ENCODE peak calls at places on chromosomes 2 and 18, in ten cellular contexts. O is progenitor cell of endocrine pancreas; E is B cell; D is mammary epithelial cell; W is AG09309; J is nephron progenitor cell; K is fibroblast of lung; R is kidney epithelial cell; X is brain microvascular endothelial cell; U is CD4-positive, alpha-beta T cell. S is an unnamed sample.

GRCh38 chr2:171762879-171763573 is 75.8 kb downstream of the DYNC1I2 start:
- DNase-seq in O (no peak), E (no peak), D (peak; percentile 45), W (no peak), J (no peak), K (peak; percentile 39), R (no peak), X (peak; percentile 65), U (no peak), S (peak; percentile 24)

GRCh38 chr2:11983401-11983800 is 237.0 kb downstream of the LPIN1 start:
- DNase-seq in O (no peak), E (no peak), D (no peak), W (no peak), J (no peak), K (no peak), R (no peak), X (no peak), U (no peak), S (no peak)

GRCh38 chr2:73232471-73233153 is 427 bp downstream of the PRADC1 start:
- DNase-seq in O (no peak), E (no peak), D (no peak), W (no peak), J (no peak), K (no peak), R (no peak), X (no peak), U (no peak), S (peak; percentile 15)

GRCh38 chr18:23684515-23685197 is 4.6 kb upstream of the LAMA3 start:
- DNase-seq in O (no peak), E (no peak), D (no peak), W (peak; percentile 56), J (no peak), K (no peak), R (no peak), X (peak; percentile 81), U (no peak), S (peak; percentile 48)

GRCh38 chr2:120525056-120526046 is 179.4 kb downstream of the INHBB start:
- DNase-seq in O (no peak), E (no peak), D (no peak), W (no peak), J (no peak), K (no peak), R (no peak), X (no peak), U (no peak), S (no peak)

GRCh38 chr18:111292-112014 is 46.9 kb upstream of the USP14 start:
- DNase-seq in O (peak; percentile 78), E (no peak), D (peak; percentile 66), W (no peak), J (peak; percentile 87), K (peak; percentile 54), R (no peak), X (no peak), U (peak; percentile 54), S (peak; percentile 81)

GRCh38 chr2:201420442-201421113 is 30.7 kb downstream of the TRAK2 start:
- DNase-seq in O (no peak), E (no peak), D (peak; percentile 86), W (no peak), J (no peak), K (peak; percentile 60), R (no peak), X (peak; percentile 59), U (no peak), S (peak; percentile 72)

GRCh38 chr2:20618468-20618885 is 32.4 kb downstream of the HS1BP3 start:
- DNase-seq in O (no peak), E (peak; percentile 7), D (no peak), W (no peak), J (no peak), K (no peak), R (no peak), X (no peak), U (no peak), S (no peak)

GRCh38 chr2:109242654-109243331 is 113.8 kb downstream of the SH3RF3 start:
- DNase-seq in O (no peak), E (no peak), D (peak; percentile 6), W (peak; percentile 85), J (no peak), K (peak; percentile 97), R (peak; percentile 70), X (peak; percentile 84), U (no peak), S (peak; percentile 47)

GRCh38 chr2:12715878-12716249 is 872 bp upstream of the TRIB2 start:
- DNase-seq in O (peak; percentile 70), E (peak; percentile 84), D (peak; percentile 78), W (no peak), J (peak; percentile 66), K (peak; percentile 85), R (no peak), X (peak; percentile 70), U (peak; percentile 69), S (peak; percentile 69)

GRCh38 chr2:197707316-197708213 is 2.4 kb downstream of the MARS2 start:
- DNase-seq in O (no peak), E (no peak), D (peak; percentile 43), W (peak; percentile 28), J (no peak), K (peak; percentile 75), R (peak; percentile 16), X (peak; percentile 44), U (no peak), S (peak; percentile 58)

GRCh38 chr2:84454581-84454980 is 4.5 kb downstream of the SUCLG1 start:
- DNase-seq in O (no peak), E (no peak), D (no peak), W (no peak), J (no peak), K (no peak), R (no peak), X (no peak), U (no peak), S (no peak)

GRCh38 chr2:229715895-229716507 is 1.6 kb upstream of the DNER start:
- DNase-seq in O (no peak), E (no peak), D (peak; percentile 37), W (no peak), J (peak; percentile 37), K (peak; percentile 29), R (peak; percentile 9), X (no peak), U (no peak), S (peak; percentile 50)
- TF ChIP-seq CTCF in O (peak; percentile 61), E (peak; percentile 53), D (peak; percentile 68), W (peak; percentile 36), J (peak; percentile 64), K (peak; percentile 24), R (peak; percentile 62), X (peak; percentile 67), U (peak; percentile 58), S (peak; percentile 76)

DNA sequence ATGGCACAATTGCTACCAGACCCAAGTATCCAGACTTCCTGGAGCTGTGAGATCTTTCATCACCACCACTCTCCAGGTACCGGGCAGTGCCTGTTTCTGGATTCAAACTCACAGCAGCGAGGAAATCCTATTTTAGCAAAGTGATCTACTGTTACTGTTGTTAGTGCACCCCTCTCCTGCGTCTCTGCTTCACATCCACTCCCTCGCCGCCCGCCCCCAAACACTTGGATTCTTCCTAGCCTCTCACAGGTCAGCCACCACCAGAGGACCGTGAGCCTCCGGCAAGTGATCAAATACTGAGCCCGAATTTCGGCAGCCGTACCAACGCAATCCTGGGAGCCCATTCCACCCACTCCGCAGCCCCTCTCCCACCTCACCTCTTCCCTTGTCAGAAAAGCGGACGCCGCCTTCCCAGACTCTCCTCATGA is 519 bp downstream of the METTL4 start:
- DNase-seq in O (peak; percentile 33), E (peak; percentile 77), D (peak; percentile 69), W (no peak), J (peak; percentile 73), K (peak; percentile 78), R (no peak), X (peak; percentile 74), U (peak; percentile 42), S (peak; percentile 52)
- TF ChIP-seq CTCF in O (no peak), E (peak; percentile 30), D (no peak), W (peak; percentile 11), J (no peak), K (no peak), R (no peak), X (peak; percentile 37), U (no peak), S (peak; percentile 17)

GRCh38 chr18:80067897-80068296 is 33.7 kb downstream of the RBFA start:
- DNase-seq in O (no peak), E (no peak), D (no peak), W (no peak), J (no peak), K (no peak), R (no peak), X (no peak), U (no peak), S (no peak)

GRCh38 chr18:80074183-80074582 is 34.9 kb upstream of the ADNP2 start:
- DNase-seq in O (no peak), E (no peak), D (no peak), W (no peak), J (no peak), K (no peak), R (no peak), X (no peak), U (no peak), S (no peak)

GRCh38 chr18:80067321-80067720 is 33.1 kb downstream of the RBFA start:
- DNase-seq in O (no peak), E (no peak), D (no peak), W (no peak), J (no peak), K (no peak), R (no peak), X (no peak), U (no peak), S (no peak)

GRCh38 chr18:80068571-80069272 is 34.5 kb downstream of the RBFA start:
- DNase-seq in O (no peak), E (no peak), D (no peak), W (no peak), J (no peak), K (no peak), R (no peak), X (no peak), U (no peak), S (peak; percentile 8)

DNA sequence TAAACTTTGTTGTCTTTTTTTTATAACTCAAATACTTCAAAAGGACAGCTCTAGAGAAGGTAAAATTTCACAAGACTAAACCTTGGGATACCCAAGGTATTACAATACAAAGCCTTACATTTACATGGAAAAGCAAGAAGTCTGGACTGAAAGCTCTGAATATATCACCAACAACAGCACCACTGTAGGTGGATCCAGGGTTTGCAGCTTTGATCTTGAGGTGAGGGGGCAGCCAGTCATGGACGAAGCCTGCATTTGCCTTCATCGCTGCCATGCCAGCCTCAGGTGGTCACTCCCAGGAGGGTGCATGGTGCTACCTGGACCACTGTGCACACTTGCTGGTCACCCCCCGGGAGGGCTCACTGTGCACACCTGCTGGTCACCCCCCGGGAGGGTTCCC is 36.6 kb downstream of the RBFA start:
- DNase-seq in O (no peak), E (no peak), D (no peak), W (no peak), J (no peak), K (no peak), R (no peak), X (no peak), U (no peak), S (no peak)
- TF ChIP-seq CTCF in O (no peak), E (no peak), D (no peak), W (no peak), J (no peak), K (no peak), R (no peak), X (no peak), U (no peak), S (no peak)

DNA sequence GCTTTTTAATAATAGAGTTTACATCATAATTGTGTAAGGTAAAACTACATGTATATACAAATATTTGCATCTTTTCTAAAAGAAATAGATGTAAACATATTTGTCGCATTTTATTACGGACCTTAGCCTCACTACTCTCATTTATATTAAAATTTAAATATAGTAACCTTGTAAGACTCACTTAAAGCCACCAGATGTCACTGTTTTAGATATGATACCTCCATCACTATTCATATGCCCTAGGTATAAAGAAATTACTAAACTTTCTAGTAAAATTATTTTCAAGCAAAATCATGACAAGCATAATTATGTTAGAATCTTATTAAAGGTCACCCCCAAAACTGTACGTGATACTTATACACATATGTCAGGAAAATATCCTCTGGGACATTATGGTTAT is 674.3 kb upstream of the REG3G start:
- DNase-seq in O (no peak), E (no peak), D (no peak), W (no peak), J (no peak), K (no peak), R (no peak), X (no peak), U (no peak), S (peak; percentile 5)
- TF ChIP-seq CTCF in O (peak; percentile 56), E (no peak), D (no peak), W (no peak), J (peak; percentile 36), K (no peak), R (no peak), X (no peak), U (no peak), S (no peak)

S was measured in bronchial epithelial cell.